ENCODE peak calls at places on chromosome 6, in nine cellular contexts. B is K562, E is ovary, A is GM12878, J is upper lobe of left lung, U is IMR-90, D is prostate gland, K is stomach, M is thyroid gland. S is an unnamed sample.

GRCh38 chr6:108897371-108897770 is 49.1 kb downstream of the ARMC2 start:
- DNase-seq in B (no peak), E (no peak), K (peak), A (no peak), J (no peak), U (peak), D (no peak), M (no peak), S (peak)

GRCh38 chr6:70180904-70181599 is 121.8 kb downstream of the COL9A1 start:
- DNase-seq in U (no peak), D (no peak), E (no peak), K (no peak), M (no peak), A (no peak), J (no peak), B (no peak), S (no peak)

GRCh38 chr6:65410309-65410708 is 296.7 kb downstream of the EYS start:
- DNase-seq in U (no peak), E (no peak), J (no peak), M (no peak), B (no peak), D (no peak), A (no peak), K (no peak), S (no peak)

GRCh38 chr6:84779380-84779779 is 15.0 kb upstream of the TBX18 start:
- DNase-seq in A (no peak), K (no peak), E (no peak), D (no peak), J (no peak), U (no peak), B (no peak), M (no peak), S (no peak)

GRCh38 chr6:27889628-27890315 is 22.4 kb downstream of the OR2B2 start:
- DNase-seq in K (no peak), E (no peak), D (no peak), J (no peak), U (no peak), B (no peak), M (no peak), A (no peak), S (no peak)

GRCh38 chr6:95280690-95281273 is 296.6 kb upstream of the MANEA start:
- DNase-seq in K (no peak), J (no peak), D (no peak), M (no peak), B (peak), A (no peak), U (peak), E (no peak), S (no peak)

GRCh38 chr6:21001736-21002135 is 467.5 kb downstream of the CDKAL1 start:
- DNase-seq in M (no peak), D (peak), A (no peak), E (no peak), J (no peak), K (no peak), U (peak), B (no peak), S (no peak)

GRCh38 chr6:11388983-11389944 is 148.3 kb upstream of the TMEM170B start:
- DNase-seq in B (no peak), K (no peak), J (no peak), A (no peak), U (no peak), D (no peak), M (no peak), E (no peak), S (no peak)

GRCh38 chr6:109671721-109672120 is 19.3 kb downstream of the AK9 start:
- DNase-seq in U (peak), E (no peak), M (no peak), A (no peak), D (no peak), B (no peak), J (no peak), K (no peak), S (no peak)

GRCh38 chr6:87697581-87698552 is 4.2 kb downstream of the AKIRIN2 start:
- DNase-seq in A (no peak), K (no peak), D (no peak), E (no peak), M (no peak), B (no peak), J (no peak), U (peak), S (no peak)

GRCh38 chr6:12769556-12770255 is 53.1 kb downstream of the PHACTR1 start:
- DNase-seq in M (no peak), E (no peak), B (no peak), D (no peak), A (no peak), K (no peak), U (no peak), J (no peak), S (no peak)

GRCh38 chr6:79864001-79864400 is 83.4 kb downstream of the ELOVL4 start:
- DNase-seq in D (no peak), K (no peak), B (no peak), U (no peak), M (no peak), A (no peak), E (no peak), J (no peak), S (no peak)

GRCh38 chr6:126380072-126380583 is 40.2 kb downstream of the CENPW start:
- DNase-seq in K (no peak), M (no peak), U (no peak), A (no peak), D (no peak), B (no peak), J (no peak), E (no peak), S (no peak)

GRCh38 chr6:137866200-137866913 is 702 bp upstream of the TNFAIP3 start:
- DNase-seq in D (no peak), B (peak), M (peak), J (no peak), K (no peak), U (no peak), E (no peak), A (no peak), S (no peak)

GRCh38 chr6:111605100-111605748 is 454 bp downstream of the TRAF3IP2 start:
- DNase-seq in K (peak), A (no peak), M (peak), U (peak), B (peak), E (peak), D (peak), J (peak), S (peak)

GRCh38 chr6:1216488-1216974 is 95.4 kb upstream of the FOXQ1 start:
- DNase-seq in E (no peak), D (no peak), K (no peak), U (no peak), B (no peak), J (no peak), A (no peak), M (peak), S (no peak)

GRCh38 chr6:69825904-69826303 is 29.1 kb upstream of the LMBRD1 start:
- DNase-seq in D (no peak), J (no peak), K (no peak), U (peak), B (no peak), E (no peak), M (no peak), A (no peak), S (peak)

GRCh38 chr6:11042750-11043551 is 1.2 kb downstream of the ELOVL2 start:
- DNase-seq in E (no peak), J (no peak), D (no peak), A (peak), B (no peak), U (peak), M (peak), K (no peak), S (no peak)

GRCh38 chr6:127484207-127484858 is 25.1 kb upstream of the KIAA0408 start:
- DNase-seq in U (peak), B (no peak), J (no peak), A (peak), M (no peak), K (no peak), D (no peak), E (no peak), S (no peak)

GRCh38 chr6:73372516-73372915 is 2.8 kb upstream of the OOEP start:
- DNase-seq in E (no peak), J (no peak), B (no peak), M (no peak), A (no peak), U (no peak), D (no peak), K (no peak), S (no peak)

GRCh38 chr6:113137411-113137810 is 719.7 kb upstream of the MARCKS start:
- DNase-seq in D (peak), B (no peak), E (no peak), J (peak), A (no peak), K (no peak), M (peak), U (no peak), S (peak)

GRCh38 chr6:137734005-137734874 is 132.8 kb upstream of the TNFAIP3 start:
- DNase-seq in E (no peak), A (no peak), D (no peak), J (no peak), B (no peak), U (no peak), K (no peak), M (no peak), S (no peak)

GRCh38 chr6:120604510-120604909 is 729.8 kb downstream of the TBC1D32 start:
- DNase-seq in M (peak), K (no peak), J (no peak), B (no peak), A (no peak), U (no peak), D (no peak), E (no peak), S (no peak)

GRCh38 chr6:154960299-154960796 is 34.8 kb upstream of the TIAM2 start:
- DNase-seq in J (no peak), A (no peak), K (peak), B (no peak), D (no peak), U (no peak), M (peak), E (no peak), S (no peak)

GRCh38 chr6:38179300-38179699 is 359.8 kb downstream of the ZFAND3 start:
- DNase-seq in E (peak), D (no peak), U (no peak), K (peak), J (no peak), M (no peak), B (no peak), A (no peak), S (no peak)

GRCh38 chr6:109448615-109449014 is 7.0 kb downstream of the MICAL1 start:
- DNase-seq in M (no peak), K (no peak), D (no peak), B (no peak), A (no peak), U (no peak), J (no peak), E (no peak), S (no peak)

GRCh38 chr6:14310955-14311354 is 193.4 kb downstream of the CD83 start:
- DNase-seq in K (no peak), B (no peak), J (no peak), D (no peak), M (no peak), U (no peak), E (no peak), A (no peak), S (peak)

GRCh38 chr6:17691925-17692538 is 14.7 kb downstream of the NUP153 start:
- DNase-seq in E (no peak), D (no peak), K (no peak), M (no peak), B (no peak), A (no peak), U (no peak), J (no peak), S (no peak)

GRCh38 chr6:111423960-111424846 is 58.8 kb downstream of the REV3L start:
- DNase-seq in K (peak), A (no peak), U (peak), M (peak), J (no peak), B (no peak), D (peak), E (no peak), S (peak)

GRCh38 chr6:1346556-1347186 is 34.8 kb downstream of the FOXQ1 start:
- DNase-seq in J (no peak), E (no peak), M (peak), A (no peak), D (no peak), K (no peak), B (no peak), U (no peak), S (no peak)

GRCh38 chr6:57423468-57423867 is 106.0 kb downstream of the PRIM2 start:
- DNase-seq in B (no peak), E (no peak), A (no peak), J (no peak), D (no peak), K (no peak), M (no peak), U (no peak), S (no peak)
- H3K27ac ChIP-seq in B (no peak), E (no peak), A (no peak), J (no peak), D (no peak), K (no peak), M (no peak), U (peak), S (no peak)

GRCh38 chr6:148398244-148398643 is 55.6 kb downstream of the SASH1 start:
- DNase-seq in K (no peak), E (no peak), U (no peak), M (no peak), A (no peak), J (no peak), D (no peak), B (no peak), S (no peak)
- TF ChIP-seq POLR2A in K (no peak), E (no peak), U (no peak), M (no peak), A (no peak), J (no peak), D (no peak), B (no peak), S (no peak)

DNA sequence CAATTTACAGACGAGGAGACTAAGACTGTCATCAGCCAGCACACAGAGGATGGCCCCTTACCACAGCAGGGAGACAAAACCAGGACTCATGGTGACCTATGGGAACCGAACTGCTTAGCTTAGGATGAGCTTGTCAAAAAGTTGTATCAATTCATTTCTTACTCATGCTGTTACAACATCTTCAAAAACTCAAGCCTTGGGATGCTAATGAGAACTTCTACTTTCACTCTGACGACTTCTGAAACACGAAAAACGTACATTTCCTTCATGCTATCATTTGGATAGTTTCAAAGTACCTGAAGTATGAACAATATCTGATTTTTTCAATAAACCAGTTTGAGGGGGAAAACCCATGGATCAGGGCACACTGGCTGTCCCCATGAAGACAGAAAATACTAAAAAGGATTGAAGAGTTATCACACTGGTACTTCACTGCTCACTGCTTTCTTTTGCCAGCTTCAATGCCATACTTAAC is 31.9 kb downstream of the HIVEP2 start:
- DNase-seq in U (no peak), J (no peak), B (no peak), M (no peak), E (no peak), A (peak), D (no peak), K (no peak), S (no peak)
- TF ChIP-seq CTCF in U (no peak), J (no peak), B (no peak), M (no peak), E (no peak), A (no peak), D (no peak), K (no peak), S (no peak)

GRCh38 chr6:129472239-129472638 is 237.7 kb downstream of the ARHGAP18 start:
- DNase-seq in U (no peak), D (no peak), A (no peak), E (no peak), M (no peak), B (no peak), J (no peak), K (no peak), S (no peak)

GRCh38 chr6:129469070-129469662 is 240.8 kb downstream of the ARHGAP18 start:
- DNase-seq in M (no peak), K (no peak), J (no peak), U (no peak), A (no peak), E (no peak), D (no peak), B (no peak), S (no peak)
- H3K27ac ChIP-seq in M (no peak), K (no peak), J (no peak), U (no peak), A (no peak), E (no peak), D (no peak), B (no peak), S (no peak)

GRCh38 chr6:30744054-30744805 is at the start of gene IER3:
- DNase-seq in M (peak), J (peak), U (peak), D (peak), K (peak), A (no peak), B (peak), E (peak), S (peak)
- TF ChIP-seq POLR2A in M (peak), J (peak), U (peak), D (peak), K (no peak), A (peak), B (peak), E (peak), S (peak)

GRCh38 chr6:15337584-15337981 is 91.7 kb downstream of the JARID2 start:
- DNase-seq in U (no peak), K (no peak), M (no peak), A (no peak), J (no peak), D (no peak), B (no peak), E (no peak), S (no peak)
- TF ChIP-seq CTCF in U (no peak), K (no peak), M (no peak), A (no peak), J (no peak), D (no peak), B (peak), E (no peak), S (no peak)

GRCh38 chr6:151681426-151682059 is 125.9 kb upstream of the ESR1 start:
- DNase-seq in M (peak), E (peak), K (no peak), D (no peak), B (no peak), U (no peak), J (peak), A (no peak), S (no peak)
- H3K27ac ChIP-seq in M (peak), E (peak), K (no peak), D (peak), B (no peak), U (no peak), J (no peak), A (no peak), S (no peak)

DNA sequence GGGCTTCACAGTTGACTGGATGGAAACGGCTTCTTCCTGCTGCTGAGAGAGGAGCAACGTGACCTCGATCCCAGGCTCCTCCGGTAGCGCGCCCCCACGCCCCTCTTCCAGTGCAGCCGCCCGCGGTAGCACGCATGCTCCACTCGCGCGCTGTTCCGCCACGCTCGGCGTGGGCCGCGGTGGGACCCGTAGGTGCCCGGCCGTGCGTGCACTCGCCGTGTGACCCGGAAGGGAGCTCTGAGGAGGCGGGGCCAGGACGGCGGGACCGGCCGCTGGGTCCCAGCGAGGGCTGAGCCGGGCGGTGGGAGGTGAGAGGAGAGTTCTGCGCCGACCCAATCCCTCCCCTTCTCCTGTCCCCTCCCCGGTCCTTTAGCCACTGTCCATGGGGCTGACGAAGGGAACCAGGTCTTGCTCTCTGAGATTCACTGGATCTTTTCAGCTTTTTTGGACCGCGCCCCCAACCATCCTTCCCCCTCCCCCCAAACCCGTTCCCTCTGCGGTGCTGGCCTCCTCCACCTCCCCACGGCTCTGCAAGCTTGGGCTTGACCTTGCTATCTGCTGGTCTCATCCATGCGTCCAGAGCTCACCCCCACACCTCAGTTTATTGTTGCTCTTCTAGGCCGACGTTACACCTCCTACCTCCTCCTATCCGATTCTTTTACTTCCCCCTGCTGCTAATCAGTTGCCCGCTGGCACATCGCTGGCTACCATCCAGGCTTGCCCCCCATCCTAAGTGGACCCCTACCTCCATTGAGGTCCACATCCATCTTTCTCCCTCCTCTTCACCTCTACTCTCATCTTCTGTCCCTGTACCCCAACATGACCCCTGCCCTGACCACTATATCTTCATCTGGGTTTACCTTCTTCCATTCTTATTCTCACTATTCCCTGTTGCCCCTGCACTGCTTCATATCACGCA is at the start of gene CUL9:
- DNase-seq in K (peak), D (peak), E (peak), M (peak), B (peak), J (peak), A (peak), U (peak), S (peak)
- TF ChIP-seq POLR2A in K (no peak), D (peak), E (peak), M (peak), B (peak), J (peak), A (peak), U (peak), S (peak)

S was measured in body of pancreas.